ENCODE peak calls at places on chromosome 12, in seven cellular contexts. V, M, Q, H, N, O and E are unnamed samples.

GRCh38 chr12:46260913-46261476 is 7.8 kb downstream of the SLC38A1 start:
- DNase-seq in V (no peak), M (no peak), Q (no peak), H (no peak), N (no peak), O (no peak), E (no peak)

GRCh38 chr12:63151898-63152700 is 1.1 kb upstream of the AVPR1A start:
- DNase-seq in V (peak; percentile 55), M (no peak), Q (peak; percentile 14), H (peak; percentile 10), N (peak; percentile 25), O (peak; percentile 26), E (no peak)

GRCh38 chr12:107761502-107761904 is 566 bp upstream of the PRDM4 start:
- DNase-seq in V (no peak), M (no peak), Q (no peak), H (peak; percentile 30), N (no peak), O (no peak), E (no peak)

GRCh38 chr12:107631715-107632114 is 53.9 kb upstream of the PWP1 start:
- DNase-seq in V (no peak), M (no peak), Q (no peak), H (no peak), N (no peak), O (no peak), E (no peak)

GRCh38 chr12:108640802-108641445 is 7.2 kb upstream of the SELPLG start:
- DNase-seq in V (no peak), M (no peak), Q (no peak), H (peak; percentile 66), N (no peak), O (peak; percentile 88), E (no peak)

GRCh38 chr12:24709201-24709600 is 239.7 kb downstream of the BCAT1 start:
- DNase-seq in V (no peak), M (no peak), Q (no peak), H (no peak), N (no peak), O (no peak), E (no peak)

GRCh38 chr12:97560766-97561165 is 98.2 kb downstream of the RMST start:
- DNase-seq in V (no peak), M (no peak), Q (no peak), H (no peak), N (no peak), O (no peak), E (no peak)

GRCh38 chr12:64821116-64821630 is 3.3 kb upstream of the TBC1D30 start:
- DNase-seq in V (no peak), M (no peak), Q (no peak), H (no peak), N (no peak), O (no peak), E (no peak)